ENCODE peak calls at places on chromosome 17, in eight cellular contexts. W is GM12865, O is B cell, K is EL, P is ELF-1, H is T follicular helper cell, M is NCI-H2081, N is LoVo. F is an unnamed sample.

GRCh38 chr17:74116087-74116717 is 87.3 kb upstream of the RPL38 start:
- DNase-seq in W (no peak), O (no peak), K (no peak), P (no peak), H (no peak), M (peak; percentile 32), N (no peak), F (no peak)

GRCh38 chr17:83183951-83184506 is 104.6 kb downstream of the METRNL start:
- DNase-seq in W (no peak), O (peak; percentile 1), K (no peak), P (no peak), H (no peak), M (no peak), N (no peak), F (no peak)

GRCh38 chr17:20246692-20247091 is 220.6 kb downstream of the LGALS9B start:
- DNase-seq in W (no peak), O (no peak), K (no peak), P (no peak), H (no peak), M (no peak), N (no peak), F (no peak)

GRCh38 chr17:77343031-77343866 is 202.5 kb downstream of the SEC14L1 start:
- DNase-seq in W (no peak), O (no peak), K (no peak), P (no peak), H (no peak), M (no peak), N (no peak), F (no peak)

GRCh38 chr17:77264617-77265230 is 124.0 kb downstream of the SEC14L1 start:
- DNase-seq in W (no peak), O (no peak), K (no peak), P (no peak), H (no peak), M (peak; percentile 69), N (no peak), F (no peak)

GRCh38 chr17:64507418-64507766 is 615 bp downstream of the CEP95 start:
- DNase-seq in W (peak; percentile 75), O (peak; percentile 54), K (peak; percentile 69), P (no peak), H (peak; percentile 13), M (peak; percentile 87), N (peak; percentile 60), F (no peak)

GRCh38 chr17:58301504-58302150 is 20.9 kb upstream of the MPO start:
- DNase-seq in W (no peak), O (no peak), K (no peak), P (no peak), H (no peak), M (no peak), N (no peak), F (no peak)

GRCh38 chr17:17018021-17018441 is 24.2 kb upstream of the MPRIP start:
- DNase-seq in W (no peak), O (no peak), K (no peak), P (no peak), H (no peak), M (no peak), N (no peak), F (no peak)

GRCh38 chr17:81119223-81120148 is 45.8 kb upstream of the PVALEF start:
- DNase-seq in W (peak; percentile 87), O (peak; percentile 70), K (peak; percentile 90), P (peak; percentile 94), H (peak; percentile 85), M (peak; percentile 93), N (peak; percentile 91), F (peak; percentile 86)

GRCh38 chr17:28963212-28963611 is 11.9 kb upstream of the PHF12 start:
- DNase-seq in W (no peak), O (no peak), K (no peak), P (no peak), H (no peak), M (no peak), N (no peak), F (no peak)

GRCh38 chr17:5694507-5694906 is 110.2 kb upstream of the NLRP1 start:
- DNase-seq in W (no peak), O (peak; percentile 31), K (peak; percentile 8), P (peak; percentile 93), H (no peak), M (no peak), N (no peak), F (no peak)

GRCh38 chr17:79540306-79540705 is 70.5 kb downstream of the RBFOX3 start:
- DNase-seq in W (no peak), O (no peak), K (no peak), P (no peak), H (no peak), M (no peak), N (no peak), F (no peak)

GRCh38 chr17:59372138-59372751 is 40.8 kb downstream of the YPEL2 start:
- DNase-seq in W (peak; percentile 78), O (peak; percentile 45), K (no peak), P (no peak), H (no peak), M (peak; percentile 31), N (no peak), F (no peak)

GRCh38 chr17:42321555-42321954 is 33.3 kb downstream of the STAT5A start:
- DNase-seq in W (no peak), O (no peak), K (no peak), P (no peak), H (no peak), M (no peak), N (no peak), F (no peak)

GRCh38 chr17:49196520-49196919 is 13.9 kb downstream of the GNGT2 start:
- DNase-seq in W (no peak), O (no peak), K (no peak), P (no peak), H (no peak), M (no peak), N (no peak), F (no peak)

GRCh38 chr17:17467720-17468119 is 9.1 kb upstream of the MED9 start:
- DNase-seq in W (no peak), O (no peak), K (peak; percentile 33), P (no peak), H (no peak), M (no peak), N (no peak), F (no peak)

F was measured in effector memory CD4-positive, alpha-beta T cell.